ENCODE peak calls at places on chromosomes 6 and 20, in seven cellular contexts. A, G, D, Q, M, C and J are unnamed samples.

GRCh38 chr20:59413326-59413865 is 113.0 kb downstream of the EDN3 start:
- DNase-seq in D (no peak), G (no peak), Q (no peak), C (no peak), M (no peak), A (no peak), J (no peak)

GRCh38 chr6:130997061-130997753 is 65.8 kb downstream of the EPB41L2 start:
- DNase-seq in Q (peak), A (no peak), D (peak), M (no peak), C (no peak), G (no peak), J (no peak)

GRCh38 chr6:71383891-71384489 is 95.4 kb downstream of the OGFRL1 start:
- DNase-seq in C (no peak), Q (peak), G (no peak), M (no peak), D (peak), A (peak), J (no peak)

GRCh38 chr6:7727150-7727950 is 1.5 kb downstream of the BMP6 start:
- DNase-seq in G (peak), Q (no peak), D (peak), C (no peak), A (no peak), M (no peak), J (no peak)

GRCh38 chr6:109460161-109460830 is 4.7 kb upstream of the MICAL1 start:
- DNase-seq in Q (no peak), C (no peak), M (no peak), A (no peak), G (no peak), D (no peak), J (no peak)

GRCh38 chr6:44064089-44064947 is 62.9 kb downstream of the MRPL14 start:
- DNase-seq in M (peak), G (no peak), D (peak), A (peak), Q (peak), C (no peak), J (no peak)

GRCh38 chr20:7843613-7844012 is 96.6 kb downstream of the HAO1 start:
- DNase-seq in A (no peak), C (peak), M (no peak), G (no peak), D (peak), Q (peak), J (no peak)

GRCh38 chr20:36629719-36630340 is 16.2 kb downstream of the SLA2 start:
- DNase-seq in C (no peak), A (no peak), Q (no peak), M (no peak), D (peak), G (no peak), J (no peak)

GRCh38 chr20:58855506-58856314 is 3.2 kb downstream of the GNAS start:
- DNase-seq in Q (no peak), G (no peak), C (no peak), D (no peak), M (no peak), A (no peak), J (no peak)

GRCh38 chr6:129692467-129692866 is 17.5 kb downstream of the ARHGAP18 start:
- DNase-seq in M (no peak), A (no peak), D (no peak), Q (no peak), G (no peak), C (no peak), J (no peak)

GRCh38 chr20:25863536-25864325 is 167.1 kb upstream of the ZNF337 start:
- DNase-seq in C (no peak), D (peak), Q (peak), M (no peak), A (no peak), G (no peak), J (peak)

GRCh38 chr6:145733770-145734169 is 1.6 kb downstream of the EPM2A start:
- DNase-seq in G (no peak), M (no peak), Q (no peak), C (no peak), D (peak), A (no peak), J (no peak)

GRCh38 chr6:56594699-56595098 is 48.0 kb downstream of the DST start:
- DNase-seq in G (no peak), Q (no peak), D (no peak), C (no peak), A (no peak), M (no peak), J (no peak)

GRCh38 chr20:53948383-53949318 is 121.7 kb downstream of the BCAS1 start:
- DNase-seq in A (no peak), M (no peak), C (no peak), D (no peak), G (no peak), Q (no peak), J (no peak)

GRCh38 chr6:125748534-125749111 is 809 bp upstream of the HEY2 start:
- DNase-seq in C (peak), A (no peak), Q (peak), M (no peak), D (peak), G (no peak), J (no peak)

GRCh38 chr6:106609699-106610098 is 19.6 kb downstream of the RTN4IP1 start:
- DNase-seq in C (no peak), G (peak), Q (no peak), D (peak), M (no peak), A (no peak), J (no peak)

GRCh38 chr20:33709905-33710541 is 10.1 kb downstream of the PXMP4 start:
- DNase-seq in Q (no peak), M (no peak), C (peak), A (no peak), D (no peak), G (peak), J (no peak)

GRCh38 chr20:58538752-58539151 is 23.6 kb upstream of the APCDD1L start:
- DNase-seq in G (no peak), C (no peak), M (no peak), Q (no peak), A (no peak), D (no peak), J (no peak)

GRCh38 chr6:100664274-100665040 is 199.7 kb upstream of the SIM1 start:
- DNase-seq in Q (peak), C (no peak), D (peak), M (no peak), A (no peak), G (no peak), J (no peak)

GRCh38 chr20:40494238-40494637 is 194.8 kb downstream of the MAFB start:
- DNase-seq in G (no peak), Q (no peak), D (no peak), M (no peak), C (peak), A (no peak), J (no peak)

GRCh38 chr6:6556738-6557503 is 31.6 kb upstream of the LY86 start:
- DNase-seq in G (peak), C (peak), A (peak), D (peak), Q (peak), M (no peak), J (no peak)

GRCh38 chr6:157747395-157747794 is 75.7 kb upstream of the SNX9 start:
- DNase-seq in G (no peak), C (no peak), M (no peak), Q (no peak), D (peak), A (no peak), J (no peak)

GRCh38 chr6:75076009-75076408 is 129.8 kb downstream of the COL12A1 start:
- DNase-seq in Q (no peak), C (no peak), A (no peak), M (no peak), G (no peak), D (no peak), J (no peak)

GRCh38 chr6:75065524-75065923 is 140.3 kb downstream of the COL12A1 start:
- DNase-seq in D (peak), M (no peak), C (no peak), Q (peak), A (peak), G (peak), J (no peak)

GRCh38 chr6:75070244-75070643 is 135.6 kb downstream of the COL12A1 start:
- DNase-seq in G (no peak), M (no peak), C (no peak), Q (no peak), A (no peak), D (no peak), J (no peak)
- TF ChIP-seq CTCF in G (no peak), M (no peak), C (no peak), Q (no peak), A (no peak), D (no peak), J (peak)

DNA sequence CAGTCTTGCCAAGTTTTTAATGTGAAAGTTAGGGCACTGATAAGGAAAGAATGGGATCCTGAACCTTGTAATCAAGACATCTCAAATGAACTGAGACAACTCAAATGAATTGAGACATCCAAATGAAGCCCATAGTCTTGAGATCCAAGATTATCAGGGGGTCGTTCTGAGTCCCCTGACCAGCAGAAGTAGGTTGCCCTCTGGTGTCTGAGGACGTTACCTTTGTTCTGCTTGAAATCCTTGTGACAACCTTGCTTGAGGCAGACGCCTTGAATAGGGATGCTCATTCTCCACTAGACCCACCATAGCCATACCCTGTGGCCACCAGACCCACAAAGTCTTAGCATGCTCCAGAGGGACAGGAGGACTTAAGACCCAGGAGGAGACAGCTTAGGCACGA is 37.7 kb downstream of the ZBTB9 start:
- DNase-seq in C (no peak), G (peak), A (no peak), M (no peak), Q (no peak), D (no peak), J (no peak)
- TF ChIP-seq CTCF in C (no peak), G (no peak), A (no peak), M (no peak), Q (no peak), D (no peak), J (peak)

GRCh38 chr20:52937701-52938100 is 34.5 kb upstream of the TSHZ2 start:
- DNase-seq in Q (no peak), D (peak), C (no peak), G (no peak), A (no peak), M (no peak), J (no peak)
- TF ChIP-seq CTCF in Q (no peak), D (peak), C (no peak), G (no peak), A (no peak), M (peak), J (no peak)

DNA sequence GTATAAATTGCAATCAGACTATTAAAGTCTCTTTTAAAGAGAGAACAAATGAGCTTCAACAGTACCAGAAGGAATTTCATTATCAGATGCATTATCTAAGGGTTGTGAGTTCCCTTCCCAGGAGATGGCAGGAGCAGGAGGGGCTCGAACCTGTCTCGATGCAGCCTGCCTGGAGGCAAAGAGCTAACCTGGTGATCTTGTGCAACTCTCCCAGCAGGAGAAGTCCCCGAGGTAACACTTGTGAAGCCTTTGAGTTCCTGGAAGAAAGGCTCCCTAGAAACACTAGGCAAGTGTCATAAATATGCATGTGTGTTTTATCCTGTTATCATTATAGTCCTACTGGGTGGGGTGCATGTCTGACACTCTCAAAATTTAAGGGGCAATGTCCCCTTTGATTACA is 232.2 kb upstream of the ARID1B start:
- DNase-seq in C (no peak), Q (no peak), D (no peak), G (no peak), A (no peak), M (no peak), J (no peak)
- TF ChIP-seq CTCF in C (no peak), Q (no peak), D (no peak), G (no peak), A (no peak), M (no peak), J (no peak)

GRCh38 chr6:16800942-16801341 is 39.7 kb upstream of the ATXN1 start:
- DNase-seq in C (no peak), D (peak), Q (peak), M (no peak), A (no peak), G (no peak), J (no peak)

GRCh38 chr6:16803294-16804006 is 42.2 kb upstream of the ATXN1 start:
- DNase-seq in M (peak), C (peak), Q (peak), D (peak), G (peak), A (peak), J (no peak)

GRCh38 chr6:16802071-16802470 is 40.8 kb upstream of the ATXN1 start:
- DNase-seq in G (no peak), A (peak), M (no peak), C (no peak), D (peak), Q (peak), J (no peak)

GRCh38 chr6:16804007-16804303 is 42.7 kb upstream of the ATXN1 start:
- DNase-seq in Q (no peak), G (no peak), D (no peak), M (no peak), A (no peak), C (no peak), J (no peak)

GRCh38 chr6:16799279-16800193 is 38.3 kb upstream of the ATXN1 start:
- DNase-seq in G (no peak), Q (peak), A (no peak), C (no peak), D (peak), M (no peak), J (no peak)
- TF ChIP-seq CTCF in G (no peak), Q (no peak), A (no peak), C (no peak), D (no peak), M (no peak), J (no peak)

DNA sequence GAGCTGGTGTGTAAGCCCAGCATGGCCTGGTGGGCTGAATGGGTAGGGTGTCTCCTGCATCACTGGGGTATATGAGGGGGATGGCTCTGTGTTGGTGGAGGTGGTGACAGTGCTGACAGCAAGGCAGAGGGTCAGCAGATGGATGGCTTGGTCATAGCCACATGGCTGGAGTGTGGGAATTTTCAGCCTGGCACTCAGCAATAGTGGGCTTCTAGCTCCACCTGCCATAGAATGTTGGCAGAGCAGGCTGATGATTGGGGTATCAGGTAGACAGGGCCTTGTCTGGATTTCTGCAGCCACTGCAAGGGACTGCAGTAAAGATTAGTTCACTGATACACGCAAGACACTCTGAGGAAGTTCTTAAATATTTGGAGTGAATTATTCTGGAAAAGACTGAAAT is 137.5 kb upstream of the BACH2 start:
- DNase-seq in G (peak), A (no peak), D (no peak), Q (no peak), M (no peak), C (no peak), J (no peak)
- TF ChIP-seq CTCF in G (peak), A (peak), D (no peak), Q (no peak), M (no peak), C (no peak), J (peak)

DNA sequence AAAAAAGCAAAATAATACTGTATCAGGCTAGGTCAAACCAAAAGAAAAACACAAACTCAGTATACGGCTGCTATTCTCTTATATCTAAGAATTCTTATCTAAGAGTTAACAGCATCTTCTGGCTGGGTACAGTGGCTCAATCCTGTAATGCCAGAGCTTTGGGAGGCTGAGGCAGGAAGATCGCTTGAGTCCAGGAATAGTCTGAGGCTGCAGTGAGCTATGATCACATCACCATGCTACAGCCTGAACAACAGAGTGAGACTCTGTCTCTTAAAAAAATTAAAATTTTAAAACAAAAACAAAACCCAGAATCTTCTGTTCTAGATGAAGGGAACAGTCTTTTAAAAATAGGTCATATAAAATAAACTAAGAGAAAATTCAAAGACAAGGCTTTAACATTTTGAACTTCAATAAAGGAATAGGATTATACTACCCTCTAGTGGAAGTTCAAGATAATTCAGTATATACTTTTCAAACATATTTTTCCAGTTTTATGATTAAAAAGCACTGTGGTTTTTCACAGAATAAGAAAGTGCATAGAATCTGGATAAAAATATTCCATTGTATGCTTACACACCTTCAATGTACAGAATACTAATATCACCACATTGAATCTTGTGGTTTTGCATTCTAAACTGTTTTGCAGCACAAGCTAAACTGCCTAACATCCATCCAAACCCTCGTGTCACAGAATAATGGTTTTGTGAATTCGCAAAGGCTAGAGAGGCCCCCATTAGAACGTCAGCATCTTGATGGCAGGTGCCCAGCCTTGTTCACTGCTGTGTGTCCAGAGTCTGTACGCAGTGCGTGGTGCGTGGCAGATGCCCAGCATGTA is 39.3 kb downstream of the DTNBP1 start:
- DNase-seq in D (peak), Q (peak), G (no peak), C (no peak), M (no peak), A (no peak), J (no peak)
- TF ChIP-seq CTCF in D (peak), Q (no peak), G (peak), C (peak), M (peak), A (peak), J (peak)

GRCh38 chr6:36443951-36444428 is 1.2 kb downstream of the KCTD20 start:
- DNase-seq in Q (peak), C (peak), D (no peak), M (no peak), G (peak), A (no peak), J (no peak)
- TF ChIP-seq CTCF in Q (no peak), C (no peak), D (no peak), M (peak), G (no peak), A (peak), J (peak)

GRCh38 chr6:13488015-13488895 is 855 bp upstream of the GFOD1 start:
- DNase-seq in M (no peak), C (peak), A (peak), G (peak), D (peak), Q (peak), J (no peak)

GRCh38 chr6:13486679-13487121 is 700 bp downstream of the GFOD1 start:
- DNase-seq in D (peak), G (peak), M (no peak), A (peak), C (peak), Q (peak), J (no peak)

GRCh38 chr6:13485923-13486557 is 1.4 kb downstream of the GFOD1 start:
- DNase-seq in G (peak), C (peak), A (no peak), Q (peak), M (no peak), D (peak), J (no peak)

GRCh38 chr6:13488896-13489237 is 1.5 kb upstream of the GFOD1 start:
- DNase-seq in G (no peak), C (no peak), Q (no peak), D (no peak), A (no peak), M (no peak), J (no peak)

GRCh38 chr6:13487122-13488014 is at the start of gene GFOD1:
- DNase-seq in M (no peak), C (peak), G (peak), D (peak), Q (peak), A (peak), J (peak)
- TF ChIP-seq CTCF in M (no peak), C (no peak), G (no peak), D (peak), Q (peak), A (peak), J (peak)

GRCh38 chr20:43387737-43388136 is 70.0 kb upstream of the SRSF6 start:
- DNase-seq in A (no peak), Q (no peak), G (no peak), M (no peak), D (no peak), C (no peak), J (no peak)

GRCh38 chr20:43392561-43392960 is 65.1 kb upstream of the SRSF6 start:
- DNase-seq in D (no peak), A (no peak), G (no peak), C (no peak), Q (no peak), M (no peak), J (peak)

GRCh38 chr20:43388267-43389081 is 69.2 kb upstream of the SRSF6 start:
- DNase-seq in A (peak), Q (no peak), C (no peak), D (peak), M (no peak), G (no peak), J (no peak)

GRCh38 chr20:43389231-43389630 is 68.5 kb upstream of the SRSF6 start:
- DNase-seq in D (peak), A (peak), G (no peak), M (no peak), Q (no peak), C (no peak), J (no peak)

GRCh38 chr20:43389839-43390626 is 67.7 kb upstream of the SRSF6 start:
- DNase-seq in G (peak), A (no peak), D (no peak), C (no peak), Q (no peak), M (no peak), J (no peak)
- TF ChIP-seq CTCF in G (peak), A (peak), D (peak), C (no peak), Q (peak), M (peak), J (peak)